ENCODE peak calls at places on chromosome 17, in eight cellular contexts. L is right atrium auricular region; D is kidney tubule cell; W is activated CD8-positive, alpha-beta memory T cell treated with anti-CD3 and anti-CD28 coated beads for 24 hours; I is iris pigment epithelial cell; M is AG09319; F is EH; O is heart left ventricle. Z is an unnamed sample.
A peak's percentile ranks its signal among the peaks of the same experiment; 100 is the strongest.

GRCh38 chr17:38604479-38605229 is 1.1 kb downstream of the SRCIN1 start:
- DNase-seq in D (no peak), O (peak; percentile 48), W (peak; percentile 63), M (no peak), I (no peak), L (no peak), F (no peak), Z (no peak)

GRCh38 chr17:80889897-80890550 is 101.6 kb upstream of the CHMP6 start:
- DNase-seq in M (no peak), O (no peak), F (no peak), W (no peak), D (no peak), I (no peak), L (no peak), Z (no peak)

GRCh38 chr17:20935740-20936139 is 107.1 kb downstream of the USP22 start:
- DNase-seq in L (no peak), I (peak; percentile 89), W (no peak), D (peak; percentile 54), F (peak; percentile 84), O (no peak), M (no peak), Z (no peak)

GRCh38 chr17:5418858-5419355 is 555 bp downstream of the NUP88 start:
- DNase-seq in W (no peak), D (peak; percentile 88), M (no peak), O (peak; percentile 58), L (no peak), I (peak; percentile 62), F (peak; percentile 41), Z (no peak)

GRCh38 chr17:79459003-79459655 is 151.7 kb downstream of the RBFOX3 start:
- DNase-seq in I (no peak), D (no peak), M (no peak), F (no peak), L (no peak), W (no peak), O (no peak), Z (no peak)

GRCh38 chr17:15456972-15457722 is 10.3 kb downstream of the CDRT4 start:
- DNase-seq in F (peak; percentile 94), I (peak; percentile 72), M (peak; percentile 90), L (peak; percentile 70), O (peak; percentile 71), D (peak; percentile 10), W (no peak), Z (peak; percentile 62)

GRCh38 chr17:65371702-65372101 is 189.7 kb downstream of the AXIN2 start:
- DNase-seq in M (no peak), I (no peak), W (no peak), L (peak; percentile 21), F (no peak), D (no peak), O (no peak), Z (no peak)

GRCh38 chr17:17416007-17416399 is 60.8 kb upstream of the MED9 start:
- DNase-seq in L (no peak), O (no peak), W (no peak), I (peak; percentile 83), F (peak; percentile 84), M (peak; percentile 41), D (peak; percentile 46), Z (no peak)

GRCh38 chr17:58899191-58899590 is 143.5 kb downstream of the PPM1E start:
- DNase-seq in W (no peak), L (no peak), O (no peak), F (no peak), D (no peak), M (no peak), I (no peak), Z (no peak)

GRCh38 chr17:44001461-44001920 is 2.9 kb upstream of the NAGS start:
- DNase-seq in D (no peak), F (peak; percentile 26), W (no peak), O (no peak), M (no peak), I (no peak), L (no peak), Z (no peak)

GRCh38 chr17:82424001-82424862 is 5.8 kb upstream of the OGFOD3 start:
- DNase-seq in L (no peak), F (peak; percentile 58), I (peak; percentile 49), M (peak; percentile 4), O (no peak), D (peak; percentile 43), W (peak; percentile 77), Z (no peak)

GRCh38 chr17:69050999-69051775 is 9.5 kb downstream of the ABCA9 start:
- DNase-seq in W (no peak), I (peak; percentile 81), O (no peak), M (no peak), L (no peak), F (no peak), D (no peak), Z (no peak)

GRCh38 chr17:57106107-57106835 is 21.2 kb downstream of the AKAP1 start:
- DNase-seq in L (no peak), I (peak; percentile 13), M (no peak), D (peak; percentile 16), O (no peak), W (no peak), F (peak; percentile 9), Z (no peak)